ENCODE peak calls at places on chromosomes 16 and 17, in four cellular contexts. One of them, this sample, is unnamed.

GRCh38 chr16:89764711-89765201 is 43.4 kb downstream of the ZNF276 start:
- DNase-seq in AG10803: no peak
- DNase-seq in left cardiac atrium: peak; percentile 33
- DNase-seq in NCI-H345: no peak
- DNase-seq in this sample: no peak

GRCh38 chr17:75927286-75927922 is 13.4 kb downstream of the FBF1 start:
- DNase-seq in AG10803: peak; percentile 13
- DNase-seq in left cardiac atrium: no peak
- DNase-seq in NCI-H345: peak; percentile 32
- DNase-seq in this sample: no peak

GRCh38 chr16:67528870-67529638 is 425 bp downstream of the RIPOR1 start:
- DNase-seq in AG10803: peak; percentile 43
- DNase-seq in left cardiac atrium: peak; percentile 67
- DNase-seq in NCI-H345: no peak
- DNase-seq in this sample: no peak

GRCh38 chr17:72928454-72929136 is 163.9 kb downstream of the SLC39A11 start:
- DNase-seq in AG10803: no peak
- DNase-seq in left cardiac atrium: no peak
- DNase-seq in NCI-H345: no peak
- DNase-seq in this sample: no peak

GRCh38 chr17:21089145-21089544 is 37.6 kb upstream of the DHRS7B start:
- DNase-seq in AG10803: peak; percentile 51
- DNase-seq in left cardiac atrium: no peak
- DNase-seq in NCI-H345: no peak
- DNase-seq in this sample: no peak

GRCh38 chr17:7034955-7035590 is 742 bp upstream of the SLC16A13 start:
- DNase-seq in AG10803: no peak
- DNase-seq in left cardiac atrium: no peak
- DNase-seq in NCI-H345: no peak
- DNase-seq in this sample: no peak

GRCh38 chr17:7560172-7561027 is 1.3 kb upstream of the SENP3 start:
- DNase-seq in AG10803: peak; percentile 44
- DNase-seq in left cardiac atrium: peak; percentile 57
- DNase-seq in NCI-H345: no peak
- DNase-seq in this sample: no peak

GRCh38 chr16:78184554-78185183 is 85.2 kb downstream of the WWOX start:
- DNase-seq in AG10803: peak; percentile 3
- DNase-seq in left cardiac atrium: no peak
- DNase-seq in NCI-H345: peak; percentile 61
- DNase-seq in this sample: peak; percentile 73

This sample was measured in smooth muscle cell of the brain vasculature.